ENCODE peak calls at places on chromosomes 6 and 20, in ten cellular contexts. One of them, this sample, is unnamed.
A peak's percentile ranks its signal among the peaks of the same experiment; 100 is the strongest.

GRCh38 chr6:13248053-13248452 is 80.3 kb downstream of the TBC1D7 start:
- DNase-seq in CMK: no peak
- DNase-seq in amygdala: peak; percentile 29
- DNase-seq in activated CD4-positive, alpha-beta T cell treated with anti-CD3 and anti-CD28 coated beads for 48 hours: no peak
- DNase-seq in activated T-helper 1 cell treated with anti-CD3 and anti-CD28 coated beads, Interleukin-12 subunit alpha, Interleukin-12 subunit beta, Interleukin-2, Interleukin-4 antibody, amounts not matched to agents 30 ng/mL and 10 ng/mL and 1 ng/mL, durations not matched to agents 14 hours and 24 hours and 36 hours: no peak
- DNase-seq in effector CD4-positive, alpha-beta T cell: no peak
- DNase-seq in activated T-cell treated with anti-CD3 and anti-CD28 coated beads for 4 hours: no peak
- DNase-seq in NCI-H460: no peak
- DNase-seq in Panc1: no peak
- DNase-seq in stimulated activated effector memory CD8-positive, alpha-beta T cell treated with anti-CD3 and anti-CD28 coated beads, Interleukin-12 subunit alpha, Interleukin-12 subunit beta, amount 100 ng/mL, for 72 hours: no peak
- DNase-seq in this sample: no peak

GRCh38 chr6:97947841-97948240 is 664.8 kb upstream of the MMS22L start:
- DNase-seq in CMK: no peak
- DNase-seq in NCI-H460: peak; percentile 61
- DNase-seq in effector CD4-positive, alpha-beta T cell: no peak
- DNase-seq in Panc1: peak; percentile 35
- DNase-seq in activated T-cell treated with anti-CD3 and anti-CD28 coated beads for 4 hours: no peak
- DNase-seq in amygdala: no peak
- DNase-seq in activated T-helper 1 cell treated with anti-CD3 and anti-CD28 coated beads, Interleukin-12 subunit alpha, Interleukin-12 subunit beta, Interleukin-2, Interleukin-4 antibody, amounts not matched to agents 30 ng/mL and 10 ng/mL and 1 ng/mL, durations not matched to agents 14 hours and 24 hours and 36 hours: no peak
- DNase-seq in stimulated activated effector memory CD8-positive, alpha-beta T cell treated with anti-CD3 and anti-CD28 coated beads, Interleukin-12 subunit alpha, Interleukin-12 subunit beta, amount 100 ng/mL, for 72 hours: no peak
- DNase-seq in activated CD4-positive, alpha-beta T cell treated with anti-CD3 and anti-CD28 coated beads for 48 hours: no peak
- DNase-seq in this sample: peak; percentile 36

GRCh38 chr20:49620364-49621240 is 52.7 kb upstream of the PTGIS start:
- DNase-seq in amygdala: no peak
- DNase-seq in CMK: no peak
- DNase-seq in activated T-helper 1 cell treated with anti-CD3 and anti-CD28 coated beads, Interleukin-12 subunit alpha, Interleukin-12 subunit beta, Interleukin-2, Interleukin-4 antibody, amounts not matched to agents 30 ng/mL and 10 ng/mL and 1 ng/mL, durations not matched to agents 14 hours and 24 hours and 36 hours: peak; percentile 4
- DNase-seq in activated CD4-positive, alpha-beta T cell treated with anti-CD3 and anti-CD28 coated beads for 48 hours: peak; percentile 44
- DNase-seq in Panc1: no peak
- DNase-seq in effector CD4-positive, alpha-beta T cell: no peak
- DNase-seq in stimulated activated effector memory CD8-positive, alpha-beta T cell treated with anti-CD3 and anti-CD28 coated beads, Interleukin-12 subunit alpha, Interleukin-12 subunit beta, amount 100 ng/mL, for 72 hours: peak; percentile 20
- DNase-seq in NCI-H460: no peak
- DNase-seq in activated T-cell treated with anti-CD3 and anti-CD28 coated beads for 4 hours: no peak
- DNase-seq in this sample: no peak

GRCh38 chr6:48986803-48987202 is 476.2 kb downstream of the MMUT start:
- DNase-seq in amygdala: no peak
- DNase-seq in activated T-cell treated with anti-CD3 and anti-CD28 coated beads for 4 hours: no peak
- DNase-seq in NCI-H460: no peak
- DNase-seq in Panc1: no peak
- DNase-seq in activated T-helper 1 cell treated with anti-CD3 and anti-CD28 coated beads, Interleukin-12 subunit alpha, Interleukin-12 subunit beta, Interleukin-2, Interleukin-4 antibody, amounts not matched to agents 30 ng/mL and 10 ng/mL and 1 ng/mL, durations not matched to agents 14 hours and 24 hours and 36 hours: no peak
- DNase-seq in stimulated activated effector memory CD8-positive, alpha-beta T cell treated with anti-CD3 and anti-CD28 coated beads, Interleukin-12 subunit alpha, Interleukin-12 subunit beta, amount 100 ng/mL, for 72 hours: no peak
- DNase-seq in CMK: no peak
- DNase-seq in activated CD4-positive, alpha-beta T cell treated with anti-CD3 and anti-CD28 coated beads for 48 hours: no peak
- DNase-seq in effector CD4-positive, alpha-beta T cell: no peak
- DNase-seq in this sample: no peak

GRCh38 chr20:10137533-10137932 is 81.1 kb upstream of the SNAP25 start:
- DNase-seq in amygdala: no peak
- DNase-seq in Panc1: no peak
- DNase-seq in CMK: no peak
- DNase-seq in effector CD4-positive, alpha-beta T cell: no peak
- DNase-seq in activated T-cell treated with anti-CD3 and anti-CD28 coated beads for 4 hours: no peak
- DNase-seq in NCI-H460: no peak
- DNase-seq in stimulated activated effector memory CD8-positive, alpha-beta T cell treated with anti-CD3 and anti-CD28 coated beads, Interleukin-12 subunit alpha, Interleukin-12 subunit beta, amount 100 ng/mL, for 72 hours: no peak
- DNase-seq in activated CD4-positive, alpha-beta T cell treated with anti-CD3 and anti-CD28 coated beads for 48 hours: no peak
- DNase-seq in activated T-helper 1 cell treated with anti-CD3 and anti-CD28 coated beads, Interleukin-12 subunit alpha, Interleukin-12 subunit beta, Interleukin-2, Interleukin-4 antibody, amounts not matched to agents 30 ng/mL and 10 ng/mL and 1 ng/mL, durations not matched to agents 14 hours and 24 hours and 36 hours: no peak
- DNase-seq in this sample: no peak

GRCh38 chr6:71205336-71205956 is 83.2 kb upstream of the OGFRL1 start:
- DNase-seq in Panc1: no peak
- DNase-seq in stimulated activated effector memory CD8-positive, alpha-beta T cell treated with anti-CD3 and anti-CD28 coated beads, Interleukin-12 subunit alpha, Interleukin-12 subunit beta, amount 100 ng/mL, for 72 hours: no peak
- DNase-seq in effector CD4-positive, alpha-beta T cell: no peak
- DNase-seq in activated T-helper 1 cell treated with anti-CD3 and anti-CD28 coated beads, Interleukin-12 subunit alpha, Interleukin-12 subunit beta, Interleukin-2, Interleukin-4 antibody, amounts not matched to agents 30 ng/mL and 10 ng/mL and 1 ng/mL, durations not matched to agents 14 hours and 24 hours and 36 hours: no peak
- DNase-seq in NCI-H460: no peak
- DNase-seq in activated T-cell treated with anti-CD3 and anti-CD28 coated beads for 4 hours: no peak
- DNase-seq in amygdala: no peak
- DNase-seq in activated CD4-positive, alpha-beta T cell treated with anti-CD3 and anti-CD28 coated beads for 48 hours: no peak
- DNase-seq in CMK: no peak
- DNase-seq in this sample: no peak

GRCh38 chr6:170114187-170114945 is 176.5 kb downstream of the DLL1 start:
- DNase-seq in activated T-helper 1 cell treated with anti-CD3 and anti-CD28 coated beads, Interleukin-12 subunit alpha, Interleukin-12 subunit beta, Interleukin-2, Interleukin-4 antibody, amounts not matched to agents 30 ng/mL and 10 ng/mL and 1 ng/mL, durations not matched to agents 14 hours and 24 hours and 36 hours: no peak
- DNase-seq in CMK: no peak
- DNase-seq in Panc1: no peak
- DNase-seq in NCI-H460: no peak
- DNase-seq in effector CD4-positive, alpha-beta T cell: no peak
- DNase-seq in activated T-cell treated with anti-CD3 and anti-CD28 coated beads for 4 hours: no peak
- DNase-seq in stimulated activated effector memory CD8-positive, alpha-beta T cell treated with anti-CD3 and anti-CD28 coated beads, Interleukin-12 subunit alpha, Interleukin-12 subunit beta, amount 100 ng/mL, for 72 hours: no peak
- DNase-seq in activated CD4-positive, alpha-beta T cell treated with anti-CD3 and anti-CD28 coated beads for 48 hours: no peak
- DNase-seq in amygdala: no peak
- DNase-seq in this sample: no peak

GRCh38 chr6:131749023-131749422 is 38.2 kb upstream of the CTAGE9 start:
- DNase-seq in CMK: no peak
- DNase-seq in activated CD4-positive, alpha-beta T cell treated with anti-CD3 and anti-CD28 coated beads for 48 hours: no peak
- DNase-seq in amygdala: no peak
- DNase-seq in NCI-H460: no peak
- DNase-seq in stimulated activated effector memory CD8-positive, alpha-beta T cell treated with anti-CD3 and anti-CD28 coated beads, Interleukin-12 subunit alpha, Interleukin-12 subunit beta, amount 100 ng/mL, for 72 hours: no peak
- DNase-seq in activated T-helper 1 cell treated with anti-CD3 and anti-CD28 coated beads, Interleukin-12 subunit alpha, Interleukin-12 subunit beta, Interleukin-2, Interleukin-4 antibody, amounts not matched to agents 30 ng/mL and 10 ng/mL and 1 ng/mL, durations not matched to agents 14 hours and 24 hours and 36 hours: no peak
- DNase-seq in activated T-cell treated with anti-CD3 and anti-CD28 coated beads for 4 hours: no peak
- DNase-seq in Panc1: no peak
- DNase-seq in effector CD4-positive, alpha-beta T cell: no peak
- DNase-seq in this sample: no peak

GRCh38 chr20:57507477-57507876 is 17.5 kb downstream of the CTCFL start:
- DNase-seq in activated T-helper 1 cell treated with anti-CD3 and anti-CD28 coated beads, Interleukin-12 subunit alpha, Interleukin-12 subunit beta, Interleukin-2, Interleukin-4 antibody, amounts not matched to agents 30 ng/mL and 10 ng/mL and 1 ng/mL, durations not matched to agents 14 hours and 24 hours and 36 hours: no peak
- DNase-seq in stimulated activated effector memory CD8-positive, alpha-beta T cell treated with anti-CD3 and anti-CD28 coated beads, Interleukin-12 subunit alpha, Interleukin-12 subunit beta, amount 100 ng/mL, for 72 hours: no peak
- DNase-seq in activated T-cell treated with anti-CD3 and anti-CD28 coated beads for 4 hours: no peak
- DNase-seq in activated CD4-positive, alpha-beta T cell treated with anti-CD3 and anti-CD28 coated beads for 48 hours: no peak
- DNase-seq in NCI-H460: no peak
- DNase-seq in effector CD4-positive, alpha-beta T cell: no peak
- DNase-seq in amygdala: no peak
- DNase-seq in CMK: no peak
- DNase-seq in Panc1: no peak
- DNase-seq in this sample: no peak

GRCh38 chr6:143689852-143690251 is 12.1 kb downstream of the PHACTR2 start:
- DNase-seq in CMK: no peak
- DNase-seq in NCI-H460: no peak
- DNase-seq in amygdala: no peak
- DNase-seq in activated CD4-positive, alpha-beta T cell treated with anti-CD3 and anti-CD28 coated beads for 48 hours: no peak
- DNase-seq in activated T-helper 1 cell treated with anti-CD3 and anti-CD28 coated beads, Interleukin-12 subunit alpha, Interleukin-12 subunit beta, Interleukin-2, Interleukin-4 antibody, amounts not matched to agents 30 ng/mL and 10 ng/mL and 1 ng/mL, durations not matched to agents 14 hours and 24 hours and 36 hours: no peak
- DNase-seq in activated T-cell treated with anti-CD3 and anti-CD28 coated beads for 4 hours: no peak
- DNase-seq in stimulated activated effector memory CD8-positive, alpha-beta T cell treated with anti-CD3 and anti-CD28 coated beads, Interleukin-12 subunit alpha, Interleukin-12 subunit beta, amount 100 ng/mL, for 72 hours: no peak
- DNase-seq in Panc1: no peak
- DNase-seq in effector CD4-positive, alpha-beta T cell: no peak
- DNase-seq in this sample: no peak

GRCh38 chr6:136351518-136352106 is 62.0 kb upstream of the BCLAF1 start:
- DNase-seq in NCI-H460: no peak
- DNase-seq in CMK: no peak
- DNase-seq in Panc1: no peak
- DNase-seq in effector CD4-positive, alpha-beta T cell: no peak
- DNase-seq in activated T-helper 1 cell treated with anti-CD3 and anti-CD28 coated beads, Interleukin-12 subunit alpha, Interleukin-12 subunit beta, Interleukin-2, Interleukin-4 antibody, amounts not matched to agents 30 ng/mL and 10 ng/mL and 1 ng/mL, durations not matched to agents 14 hours and 24 hours and 36 hours: no peak
- DNase-seq in stimulated activated effector memory CD8-positive, alpha-beta T cell treated with anti-CD3 and anti-CD28 coated beads, Interleukin-12 subunit alpha, Interleukin-12 subunit beta, amount 100 ng/mL, for 72 hours: no peak
- DNase-seq in activated CD4-positive, alpha-beta T cell treated with anti-CD3 and anti-CD28 coated beads for 48 hours: no peak
- DNase-seq in amygdala: no peak
- DNase-seq in activated T-cell treated with anti-CD3 and anti-CD28 coated beads for 4 hours: no peak
- DNase-seq in this sample: no peak

GRCh38 chr6:3380344-3381232 is 76.3 kb downstream of the SLC22A23 start:
- DNase-seq in NCI-H460: no peak
- DNase-seq in stimulated activated effector memory CD8-positive, alpha-beta T cell treated with anti-CD3 and anti-CD28 coated beads, Interleukin-12 subunit alpha, Interleukin-12 subunit beta, amount 100 ng/mL, for 72 hours: no peak
- DNase-seq in activated T-cell treated with anti-CD3 and anti-CD28 coated beads for 4 hours: no peak
- DNase-seq in CMK: no peak
- DNase-seq in activated CD4-positive, alpha-beta T cell treated with anti-CD3 and anti-CD28 coated beads for 48 hours: no peak
- DNase-seq in amygdala: no peak
- DNase-seq in Panc1: no peak
- DNase-seq in activated T-helper 1 cell treated with anti-CD3 and anti-CD28 coated beads, Interleukin-12 subunit alpha, Interleukin-12 subunit beta, Interleukin-2, Interleukin-4 antibody, amounts not matched to agents 30 ng/mL and 10 ng/mL and 1 ng/mL, durations not matched to agents 14 hours and 24 hours and 36 hours: no peak
- DNase-seq in effector CD4-positive, alpha-beta T cell: no peak
- DNase-seq in this sample: no peak

GRCh38 chr20:63183422-63184146 is 32.3 kb downstream of the YTHDF1 start:
- DNase-seq in NCI-H460: peak; percentile 42
- DNase-seq in effector CD4-positive, alpha-beta T cell: peak; percentile 35
- DNase-seq in activated CD4-positive, alpha-beta T cell treated with anti-CD3 and anti-CD28 coated beads for 48 hours: peak; percentile 74
- DNase-seq in CMK: no peak
- DNase-seq in activated T-cell treated with anti-CD3 and anti-CD28 coated beads for 4 hours: peak; percentile 28
- DNase-seq in amygdala: no peak
- DNase-seq in Panc1: peak; percentile 25
- DNase-seq in stimulated activated effector memory CD8-positive, alpha-beta T cell treated with anti-CD3 and anti-CD28 coated beads, Interleukin-12 subunit alpha, Interleukin-12 subunit beta, amount 100 ng/mL, for 72 hours: peak; percentile 48
- DNase-seq in activated T-helper 1 cell treated with anti-CD3 and anti-CD28 coated beads, Interleukin-12 subunit alpha, Interleukin-12 subunit beta, Interleukin-2, Interleukin-4 antibody, amounts not matched to agents 30 ng/mL and 10 ng/mL and 1 ng/mL, durations not matched to agents 14 hours and 24 hours and 36 hours: peak; percentile 16
- DNase-seq in this sample: no peak